ENCODE peak calls at places on chromosomes 3 and 15, in six cellular contexts. P is tibial nerve; K is Jurkat, Clone E6-1; H is HTR-8/SVneo; Y is CD4-positive, alpha-beta memory T cell; E is left ventricle myocardium superior. Q is an unnamed sample.

GRCh38 chr15:76330281-76330680 is 6.3 kb upstream of the ISL2 start:
- DNase-seq in P (no peak), K (no peak), H (no peak), Y (no peak), E (peak; percentile 43), Q (no peak)

GRCh38 chr3:129857899-129858298 is 35.6 kb downstream of the TMCC1 start:
- DNase-seq in P (no peak), K (no peak), H (no peak), Y (no peak), E (no peak), Q (no peak)

GRCh38 chr3:29071077-29071634 is 209.7 kb upstream of the RBMS3 start:
- DNase-seq in P (no peak), K (no peak), H (no peak), Y (no peak), E (no peak), Q (no peak)

GRCh38 chr15:66766282-66767228 is 64.5 kb downstream of the SMAD6 start:
- DNase-seq in P (no peak), K (no peak), H (no peak), Y (no peak), E (no peak), Q (no peak)

GRCh38 chr3:11604139-11604895 is 39.4 kb downstream of the VGLL4 start:
- DNase-seq in P (no peak), K (no peak), H (no peak), Y (no peak), E (no peak), Q (no peak)

GRCh38 chr3:59043391-59043790 is 6.4 kb downstream of the CFAP20DC start:
- DNase-seq in P (no peak), K (no peak), H (no peak), Y (no peak), E (no peak), Q (no peak)

GRCh38 chr3:11452988-11453847 is 181.0 kb downstream of the ATG7 start:
- DNase-seq in P (no peak), K (no peak), H (peak; percentile 45), Y (no peak), E (no peak), Q (no peak)

GRCh38 chr3:123388050-123388449 is 60.8 kb downstream of the ADCY5 start:
- DNase-seq in P (no peak), K (no peak), H (no peak), Y (no peak), E (no peak), Q (no peak)

GRCh38 chr3:150329408-150329807 is 78.7 kb upstream of the TSC22D2 start:
- DNase-seq in P (no peak), K (no peak), H (no peak), Y (no peak), E (no peak), Q (no peak)

GRCh38 chr3:188244395-188244861 is 90.5 kb downstream of the LPP start:
- DNase-seq in P (no peak), K (no peak), H (no peak), Y (no peak), E (no peak), Q (no peak)

GRCh38 chr15:95669146-95669922 is 661.2 kb upstream of the NR2F2 start:
- DNase-seq in P (no peak), K (no peak), H (peak; percentile 8), Y (no peak), E (no peak), Q (no peak)

GRCh38 chr3:172323894-172324590 is 124.2 kb downstream of the GHSR start:
- DNase-seq in P (no peak), K (no peak), H (no peak), Y (no peak), E (no peak), Q (no peak)

GRCh38 chr3:71089271-71089670 is 494.3 kb downstream of the FOXP1 start:
- DNase-seq in P (no peak), K (no peak), H (no peak), Y (no peak), E (no peak), Q (no peak)

GRCh38 chr15:29785068-29785467 is 37.2 kb downstream of the TJP1 start:
- DNase-seq in P (no peak), K (no peak), H (no peak), Y (no peak), E (no peak), Q (no peak)

GRCh38 chr3:8854656-8855055 is 85.2 kb upstream of the OXTR start:
- DNase-seq in P (no peak), K (no peak), H (no peak), Y (no peak), E (no peak), Q (no peak)

GRCh38 chr3:99909714-99910508 is 92.2 kb downstream of the CMSS1 start:
- DNase-seq in P (no peak), K (no peak), H (peak; percentile 44), Y (no peak), E (no peak), Q (no peak)

GRCh38 chr3:193884652-193885051 is 251.3 kb upstream of the HES1 start:
- DNase-seq in P (no peak), K (no peak), H (no peak), Y (no peak), E (no peak), Q (no peak)

GRCh38 chr15:69088300-69088965 is 72.0 kb upstream of the GLCE start:
- DNase-seq in P (no peak), K (no peak), H (no peak), Y (no peak), E (no peak), Q (no peak)

Q was measured in activated CD4-positive, alpha-beta T cell treated with anti-CD3 and anti-CD28 coated beads, Interleukin-2, amount 10 ng/mL, durations not matched to agents 7 days and 5 days.